ENCODE peak calls at places on chromosome 3, in seven cellular contexts. M, E, G, A, O, R and N are unnamed samples.
A peak's percentile ranks its signal among the peaks of the same experiment; 100 is the strongest.

GRCh38 chr3:182136008-182136910 is 424.5 kb downstream of the SOX2 start:
- DNase-seq in M (no peak), E (peak; percentile 29), G (no peak), A (no peak), O (no peak), R (no peak), N (no peak)

GRCh38 chr3:4977001-4977888 is 2.0 kb upstream of the BHLHE40 start:
- DNase-seq in M (peak; percentile 76), E (no peak), G (peak; percentile 91), A (peak; percentile 86), O (peak; percentile 78), R (peak; percentile 93), N (peak; percentile 35)

GRCh38 chr3:115785782-115786181 is 162.5 kb downstream of the GAP43 start:
- DNase-seq in M (no peak), E (no peak), G (no peak), A (no peak), O (no peak), R (no peak), N (no peak)

GRCh38 chr3:33877187-33877586 is 78.8 kb downstream of the PDCD6IP start:
- DNase-seq in M (no peak), E (no peak), G (no peak), A (no peak), O (no peak), R (no peak), N (no peak)

GRCh38 chr3:123652346-123652984 is 67.6 kb upstream of the HACD2 start:
- DNase-seq in M (no peak), E (peak; percentile 58), G (peak; percentile 80), A (peak; percentile 88), O (no peak), R (peak; percentile 58), N (peak; percentile 30)

GRCh38 chr3:170108955-170109354 is 71.2 kb downstream of the GPR160 start:
- DNase-seq in M (no peak), E (no peak), G (no peak), A (no peak), O (no peak), R (no peak), N (no peak)

GRCh38 chr3:15180042-15180611 is 25.9 kb upstream of the CAPN7 start:
- DNase-seq in M (no peak), E (no peak), G (no peak), A (no peak), O (no peak), R (no peak), N (no peak)

GRCh38 chr3:87127286-87127685 is 99.8 kb upstream of the CHMP2B start:
- DNase-seq in M (no peak), E (no peak), G (no peak), A (no peak), O (no peak), R (peak; percentile 1), N (no peak)